ENCODE peak calls at places on chromosomes 1 and 21, in nine cellular contexts. J is A549, M is uterus, P is lower lobe of right lung, X is hepatocyte, F is AG04450, V is H9, K is Panc1, C is stomach. O is an unnamed sample.
A peak's percentile ranks its signal among the peaks of the same experiment; 100 is the strongest.

GRCh38 chr21:21084179-21084578 is 86.0 kb downstream of the NCAM2 start:
- DNase-seq in X (no peak), M (no peak), J (no peak), V (no peak), P (no peak), F (no peak), C (no peak), K (no peak), O (no peak)

GRCh38 chr1:2169200-2169836 is 25.3 kb downstream of the FAAP20 start:
- DNase-seq in X (no peak), C (no peak), K (no peak), M (no peak), P (no peak), J (no peak), F (no peak), V (no peak), O (no peak)

GRCh38 chr1:98926597-98926996 is 78.1 kb downstream of the PLPPR5 start:
- DNase-seq in X (no peak), C (no peak), M (no peak), P (no peak), J (no peak), F (no peak), V (no peak), K (no peak), O (no peak)

GRCh38 chr1:185402930-185403329 is 85.9 kb upstream of the IVNS1ABP start:
- DNase-seq in C (no peak), V (no peak), K (no peak), X (no peak), J (no peak), F (no peak), M (no peak), P (peak; percentile 46), O (no peak)

GRCh38 chr1:6002714-6003501 is 10.7 kb upstream of the NPHP4 start:
- DNase-seq in C (no peak), V (no peak), M (no peak), P (peak; percentile 41), K (no peak), J (no peak), X (no peak), F (no peak), O (peak; percentile 41)

GRCh38 chr1:220787069-220787614 is 429 bp downstream of the MTARC1 start:
- DNase-seq in K (no peak), F (no peak), M (no peak), V (peak; percentile 67), P (peak; percentile 73), J (peak; percentile 16), X (peak; percentile 71), C (peak; percentile 71), O (no peak)

GRCh38 chr1:23611601-23612327 is 52.5 kb upstream of the ID3 start:
- DNase-seq in P (no peak), M (no peak), F (no peak), V (no peak), J (no peak), C (no peak), K (no peak), X (no peak), O (no peak)

GRCh38 chr21:32015740-32016139 is 142.9 kb downstream of the HUNK start:
- DNase-seq in P (no peak), F (no peak), K (no peak), X (no peak), C (no peak), M (no peak), J (no peak), V (no peak), O (no peak)

GRCh38 chr1:83764209-83764608 is 234.7 kb downstream of the TTLL7 start:
- DNase-seq in J (no peak), K (no peak), F (no peak), X (no peak), C (no peak), M (no peak), V (no peak), P (no peak), O (no peak)

GRCh38 chr1:19074361-19074901 is 118.0 kb upstream of the IFFO2 start:
- DNase-seq in V (no peak), F (no peak), J (no peak), X (no peak), C (no peak), K (no peak), P (peak; percentile 38), M (no peak), O (no peak)

GRCh38 chr1:156750191-156750931 is 1.1 kb downstream of the HDGF start:
- DNase-seq in K (no peak), V (no peak), P (peak; percentile 52), F (no peak), C (peak; percentile 34), X (peak; percentile 67), J (peak; percentile 22), M (peak; percentile 61), O (peak; percentile 54)

GRCh38 chr1:8015036-8015808 is 10.9 kb downstream of the ERRFI1 start:
- DNase-seq in K (no peak), M (peak; percentile 74), P (no peak), V (no peak), C (no peak), J (peak; percentile 72), F (no peak), X (peak; percentile 80), O (peak; percentile 75)

GRCh38 chr1:8017495-8018310 is 8.4 kb downstream of the ERRFI1 start:
- DNase-seq in F (no peak), P (no peak), M (no peak), J (no peak), X (peak; percentile 47), V (no peak), K (no peak), C (no peak), O (no peak)

GRCh38 chr1:8015809-8016165 is 10.3 kb downstream of the ERRFI1 start:
- DNase-seq in V (no peak), F (no peak), C (no peak), J (no peak), K (no peak), M (peak; percentile 66), P (no peak), X (no peak), O (peak; percentile 38)

GRCh38 chr1:8014381-8014988 is 11.6 kb downstream of the ERRFI1 start:
- DNase-seq in C (no peak), X (no peak), P (no peak), V (no peak), F (no peak), K (no peak), J (no peak), M (no peak), O (no peak)

DNA sequence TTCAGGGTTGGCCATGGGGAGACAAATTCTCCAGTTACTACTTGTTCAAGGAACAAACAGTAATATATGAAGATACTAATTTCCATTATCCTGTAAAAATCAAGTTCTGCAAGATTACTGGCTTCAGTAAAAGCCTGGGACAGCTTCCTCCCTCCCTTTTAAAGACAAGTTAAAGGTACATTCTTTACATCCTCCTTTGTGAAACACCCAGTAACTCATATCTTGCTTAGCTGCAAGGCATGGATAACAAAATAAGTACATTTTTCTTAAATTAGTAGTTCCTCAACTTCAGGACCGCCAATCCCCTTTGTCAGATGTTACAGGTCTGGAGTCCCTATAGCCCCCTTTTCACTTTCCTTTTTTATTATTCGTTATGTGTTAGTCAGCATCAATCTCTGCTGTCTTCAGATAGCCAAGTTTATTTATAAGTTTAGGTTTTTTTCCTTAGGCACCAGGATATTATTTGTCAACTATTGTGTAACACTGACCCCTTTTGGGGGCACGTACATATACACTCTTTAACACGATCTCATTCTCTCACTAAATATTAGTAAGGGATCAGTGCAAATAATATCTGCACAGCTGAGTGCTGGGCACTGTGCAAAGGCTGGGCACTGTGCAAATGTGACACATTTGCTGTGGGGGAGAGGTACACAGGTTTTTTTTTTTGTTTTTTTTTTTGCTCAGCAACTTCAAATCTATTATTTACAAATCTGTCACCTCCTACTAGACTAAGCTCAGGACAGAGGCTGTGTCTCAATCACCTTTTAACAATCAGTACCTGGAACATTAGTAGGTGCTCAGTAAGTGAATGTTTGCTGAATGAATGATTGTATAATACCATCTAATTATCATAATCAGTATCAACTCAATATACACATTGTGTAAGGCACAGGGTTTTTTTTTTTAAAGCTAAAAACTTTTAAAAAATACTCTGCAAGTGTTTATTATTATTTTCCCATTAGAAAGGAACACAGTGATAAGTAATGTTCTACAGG is 9.6 kb downstream of the ERRFI1 start:
- DNase-seq in X (no peak), J (no peak), K (no peak), M (no peak), P (no peak), V (no peak), F (no peak), C (no peak), O (no peak)
- TF ChIP-seq CTCF in X (no peak), J (no peak), K (peak; percentile 29), M (no peak), P (no peak), V (peak; percentile 39), F (no peak), C (no peak), O (no peak)

DNA sequence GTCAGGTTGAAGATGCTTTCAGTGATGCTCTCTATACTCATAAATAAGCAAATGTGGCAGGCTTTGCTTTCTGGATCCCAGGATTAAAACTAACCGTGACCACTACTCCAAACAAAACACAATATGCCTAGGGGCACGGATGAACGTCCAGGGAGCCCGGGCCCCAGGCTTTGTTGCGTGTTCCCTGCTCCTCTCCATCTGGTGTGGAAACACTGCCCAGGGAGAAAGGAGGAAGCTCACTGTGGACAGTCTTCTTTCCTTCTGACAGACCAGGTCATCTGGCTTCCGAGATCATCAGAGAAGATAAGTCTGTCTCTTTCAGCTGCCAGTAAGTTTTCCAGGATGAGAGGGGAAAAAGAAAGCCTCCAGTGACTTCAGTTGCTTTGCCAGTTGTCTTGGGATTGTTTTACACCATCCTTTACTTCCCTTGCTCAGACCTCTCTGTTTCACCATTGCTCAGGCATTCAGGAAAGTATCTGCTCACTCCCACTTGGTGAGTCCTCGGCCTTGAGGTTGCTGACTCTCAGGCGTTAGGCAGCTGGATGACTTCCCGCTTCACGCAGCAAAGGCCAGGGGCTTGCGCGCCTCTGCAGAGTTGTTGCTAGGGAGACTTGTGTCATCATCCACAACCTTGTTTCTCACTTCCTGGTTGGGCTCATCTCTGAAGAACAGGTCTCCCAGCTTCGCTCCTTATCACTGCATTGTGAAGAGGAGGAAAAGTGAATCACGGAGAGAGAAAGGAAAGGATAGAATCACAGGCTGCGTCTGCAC is 20.6 kb upstream of the PGD start:
- DNase-seq in M (no peak), P (peak; percentile 86), C (peak; percentile 30), K (no peak), V (no peak), F (peak; percentile 64), J (peak; percentile 94), X (peak; percentile 48), O (peak; percentile 94)
- H3K27ac ChIP-seq in M (peak overlapping the region; percentile 48), P (peak overlapping the region; percentile 42), C (no peak overlapping the region), K (no peak overlapping the region), V (no peak overlapping the region), F (peak overlapping the region; percentile 93), J (peak overlapping the region; percentile 99), X (peak overlapping the region; percentile 45), O (peak overlapping the region; percentile 80)

GRCh38 chr1:204714861-204715511 is 29.4 kb upstream of the LRRN2 start:
- DNase-seq in V (peak; percentile 78), P (no peak), J (no peak), F (no peak), X (no peak), M (no peak), K (no peak), C (no peak), O (no peak)
- TF ChIP-seq CTCF in V (peak; percentile 57), P (no peak), J (peak; percentile 14), F (no peak), X (no peak), M (no peak), K (no peak), C (no peak), O (no peak)

DNA sequence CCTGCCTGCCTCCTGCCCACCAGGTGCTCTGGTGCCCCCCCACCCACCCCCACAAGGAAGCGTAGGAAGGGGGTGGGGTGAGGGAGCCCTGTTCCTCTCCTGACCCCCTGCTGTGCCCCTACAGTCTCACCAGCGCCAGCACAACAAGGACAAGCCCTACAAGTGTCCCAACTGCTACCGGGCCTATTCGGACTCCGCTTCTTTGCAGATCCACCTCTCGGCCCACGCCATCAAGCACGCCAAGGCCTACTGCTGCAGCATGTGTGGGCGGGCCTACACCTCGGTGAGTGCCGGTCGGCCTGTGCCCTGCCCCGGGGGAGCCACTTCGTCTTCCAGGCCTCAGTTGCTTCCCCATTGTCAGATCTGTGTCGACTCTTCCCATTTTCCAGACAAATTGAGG is 25.9 kb downstream of the A3GALT2 start:
- DNase-seq in J (no peak), V (peak; percentile 44), X (no peak), F (no peak), K (no peak), C (no peak), P (no peak), M (no peak), O (peak; percentile 13)
- H3K27ac ChIP-seq in J (no peak overlapping the region), V (no peak overlapping the region), X (no peak overlapping the region), F (no peak overlapping the region), K (no peak overlapping the region), C (no peak overlapping the region), P (peak overlapping the region; percentile 39), M (peak overlapping the region; percentile 10), O (no peak overlapping the region)